ENCODE peak calls at places on chromosome 5, in four cellular contexts. One of them, this sample, is unnamed.
A peak's percentile ranks its signal among the peaks of the same experiment; 100 is the strongest.

GRCh38 chr5:134553816-134554215 is 28.3 kb downstream of the JADE2 start:
- DNase-seq in esophagus squamous epithelium: no peak
- DNase-seq in Peyer's patch: no peak
- DNase-seq in breast epithelium: no peak
- DNase-seq in this sample: no peak

GRCh38 chr5:53453898-53454837 is 26.3 kb upstream of the FST start:
- DNase-seq in esophagus squamous epithelium: no peak
- DNase-seq in Peyer's patch: no peak
- DNase-seq in breast epithelium: no peak
- DNase-seq in this sample: no peak

GRCh38 chr5:150374651-150375050 is 17.2 kb downstream of the TCOF1 start:
- DNase-seq in esophagus squamous epithelium: no peak
- DNase-seq in Peyer's patch: no peak
- DNase-seq in breast epithelium: no peak
- DNase-seq in this sample: no peak

GRCh38 chr5:92308679-92309078 is 925.6 kb upstream of the ARRDC3 start:
- DNase-seq in esophagus squamous epithelium: no peak
- DNase-seq in Peyer's patch: no peak
- DNase-seq in breast epithelium: no peak
- DNase-seq in this sample: no peak

GRCh38 chr5:56480305-56481146 is 247.4 kb upstream of the ANKRD55 start:
- DNase-seq in esophagus squamous epithelium: no peak
- DNase-seq in Peyer's patch: peak; percentile 61
- DNase-seq in breast epithelium: peak; percentile 52
- DNase-seq in this sample: peak; percentile 48

GRCh38 chr5:163976691-163977090 is 471.3 kb downstream of the MAT2B start:
- DNase-seq in esophagus squamous epithelium: no peak
- DNase-seq in Peyer's patch: no peak
- DNase-seq in breast epithelium: no peak
- DNase-seq in this sample: no peak

GRCh38 chr5:160119905-160120266 is 636 bp upstream of the PWWP2A start:
- DNase-seq in esophagus squamous epithelium: no peak
- DNase-seq in Peyer's patch: no peak
- DNase-seq in breast epithelium: no peak
- DNase-seq in this sample: no peak

GRCh38 chr5:56588636-56589485 is 226.5 kb upstream of the MAP3K1 start:
- DNase-seq in esophagus squamous epithelium: peak; percentile 30
- DNase-seq in Peyer's patch: no peak
- DNase-seq in breast epithelium: no peak
- DNase-seq in this sample: peak; percentile 78

GRCh38 chr5:66198837-66199236 is 54.7 kb downstream of the SREK1 start:
- DNase-seq in esophagus squamous epithelium: no peak
- DNase-seq in Peyer's patch: no peak
- DNase-seq in breast epithelium: no peak
- DNase-seq in this sample: no peak

GRCh38 chr5:159337291-159337974 is 7.1 kb upstream of the IL12B start:
- DNase-seq in esophagus squamous epithelium: no peak
- DNase-seq in Peyer's patch: no peak
- DNase-seq in breast epithelium: no peak
- DNase-seq in this sample: no peak

GRCh38 chr5:145025775-145026174 is 809.4 kb downstream of the PRELID2 start:
- DNase-seq in esophagus squamous epithelium: no peak
- DNase-seq in Peyer's patch: no peak
- DNase-seq in breast epithelium: no peak
- DNase-seq in this sample: no peak

GRCh38 chr5:155883966-155884555 is 442.9 kb upstream of the SGCD start:
- DNase-seq in esophagus squamous epithelium: no peak
- DNase-seq in Peyer's patch: no peak
- DNase-seq in breast epithelium: no peak
- DNase-seq in this sample: no peak

GRCh38 chr5:68862560-68862959 is 231.3 kb upstream of the SLC30A5 start:
- DNase-seq in esophagus squamous epithelium: no peak
- DNase-seq in Peyer's patch: no peak
- DNase-seq in breast epithelium: no peak
- DNase-seq in this sample: no peak

GRCh38 chr5:94243612-94244011 is 374.8 kb downstream of the KIAA0825 start:
- DNase-seq in esophagus squamous epithelium: no peak
- DNase-seq in Peyer's patch: no peak
- DNase-seq in breast epithelium: no peak
- DNase-seq in this sample: no peak

GRCh38 chr5:16411741-16412455 is 53.7 kb downstream of the ZNF622 start:
- DNase-seq in esophagus squamous epithelium: no peak
- DNase-seq in Peyer's patch: no peak
- DNase-seq in breast epithelium: no peak
- DNase-seq in this sample: peak; percentile 36

GRCh38 chr5:143413964-143414669 is 10.6 kb upstream of the NR3C1 start:
- DNase-seq in esophagus squamous epithelium: no peak
- DNase-seq in Peyer's patch: no peak
- DNase-seq in breast epithelium: no peak
- DNase-seq in this sample: no peak

GRCh38 chr5:180862645-180863044 is 1.6 kb upstream of the ZFP62 start:
- DNase-seq in esophagus squamous epithelium: no peak
- DNase-seq in Peyer's patch: no peak
- DNase-seq in breast epithelium: no peak
- DNase-seq in this sample: no peak

GRCh38 chr5:163478126-163478981 is 17.9 kb downstream of the HMMR start:
- DNase-seq in esophagus squamous epithelium: no peak
- DNase-seq in Peyer's patch: no peak
- DNase-seq in breast epithelium: no peak
- DNase-seq in this sample: no peak

GRCh38 chr5:177524941-177525655 is 8.3 kb upstream of the DDX41 start:
- DNase-seq in esophagus squamous epithelium: no peak
- DNase-seq in Peyer's patch: no peak
- DNase-seq in breast epithelium: no peak
- DNase-seq in this sample: no peak

GRCh38 chr5:158991391-158991790 is 108.3 kb downstream of the EBF1 start:
- DNase-seq in esophagus squamous epithelium: no peak
- DNase-seq in Peyer's patch: no peak
- DNase-seq in breast epithelium: no peak
- DNase-seq in this sample: no peak

GRCh38 chr5:81904861-81905260 is 67.0 kb upstream of the ATG10 start:
- DNase-seq in esophagus squamous epithelium: no peak
- DNase-seq in Peyer's patch: no peak
- DNase-seq in breast epithelium: no peak
- DNase-seq in this sample: no peak

GRCh38 chr5:36759117-36759516 is 117.5 kb upstream of the NIPBL start:
- DNase-seq in esophagus squamous epithelium: no peak
- DNase-seq in Peyer's patch: no peak
- DNase-seq in breast epithelium: no peak
- DNase-seq in this sample: no peak

GRCh38 chr5:36751881-36752280 is 124.7 kb upstream of the NIPBL start:
- DNase-seq in esophagus squamous epithelium: no peak
- DNase-seq in Peyer's patch: no peak
- DNase-seq in breast epithelium: no peak
- DNase-seq in this sample: no peak

GRCh38 chr5:36756089-36756488 is 120.5 kb upstream of the NIPBL start:
- DNase-seq in esophagus squamous epithelium: no peak
- DNase-seq in Peyer's patch: no peak
- DNase-seq in breast epithelium: no peak
- DNase-seq in this sample: no peak

GRCh38 chr5:36755340-36755739 is 121.2 kb upstream of the NIPBL start:
- DNase-seq in esophagus squamous epithelium: no peak
- DNase-seq in Peyer's patch: no peak
- DNase-seq in breast epithelium: no peak
- DNase-seq in this sample: no peak

DNA sequence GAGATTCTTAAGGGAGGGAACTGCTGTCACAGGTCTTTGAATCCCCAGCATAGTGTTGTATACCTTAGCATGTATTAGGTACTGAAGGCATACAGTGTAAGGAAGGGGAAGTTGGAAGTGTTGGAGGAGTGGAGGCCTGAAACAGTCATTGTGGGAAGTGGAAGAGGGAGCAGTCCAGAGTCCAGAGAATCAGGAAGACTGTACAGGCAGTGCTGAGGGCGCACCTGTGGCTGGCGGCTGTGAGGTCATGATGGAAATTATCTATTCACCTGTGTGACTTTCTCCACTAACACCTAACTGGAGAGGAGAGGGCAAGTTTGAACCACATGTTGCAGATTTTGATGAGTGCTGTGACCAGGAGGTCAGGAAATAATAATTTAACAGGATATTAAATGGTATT is 119.7 kb upstream of the NIPBL start:
- DNase-seq in esophagus squamous epithelium: no peak
- DNase-seq in Peyer's patch: peak; percentile 70
- DNase-seq in breast epithelium: no peak
- DNase-seq in this sample: peak; percentile 61
- TF ChIP-seq POLR2A in esophagus squamous epithelium: no peak
- TF ChIP-seq POLR2A in Peyer's patch: no peak
- TF ChIP-seq POLR2A in breast epithelium: no peak
- TF ChIP-seq POLR2A in this sample: no peak

DNA sequence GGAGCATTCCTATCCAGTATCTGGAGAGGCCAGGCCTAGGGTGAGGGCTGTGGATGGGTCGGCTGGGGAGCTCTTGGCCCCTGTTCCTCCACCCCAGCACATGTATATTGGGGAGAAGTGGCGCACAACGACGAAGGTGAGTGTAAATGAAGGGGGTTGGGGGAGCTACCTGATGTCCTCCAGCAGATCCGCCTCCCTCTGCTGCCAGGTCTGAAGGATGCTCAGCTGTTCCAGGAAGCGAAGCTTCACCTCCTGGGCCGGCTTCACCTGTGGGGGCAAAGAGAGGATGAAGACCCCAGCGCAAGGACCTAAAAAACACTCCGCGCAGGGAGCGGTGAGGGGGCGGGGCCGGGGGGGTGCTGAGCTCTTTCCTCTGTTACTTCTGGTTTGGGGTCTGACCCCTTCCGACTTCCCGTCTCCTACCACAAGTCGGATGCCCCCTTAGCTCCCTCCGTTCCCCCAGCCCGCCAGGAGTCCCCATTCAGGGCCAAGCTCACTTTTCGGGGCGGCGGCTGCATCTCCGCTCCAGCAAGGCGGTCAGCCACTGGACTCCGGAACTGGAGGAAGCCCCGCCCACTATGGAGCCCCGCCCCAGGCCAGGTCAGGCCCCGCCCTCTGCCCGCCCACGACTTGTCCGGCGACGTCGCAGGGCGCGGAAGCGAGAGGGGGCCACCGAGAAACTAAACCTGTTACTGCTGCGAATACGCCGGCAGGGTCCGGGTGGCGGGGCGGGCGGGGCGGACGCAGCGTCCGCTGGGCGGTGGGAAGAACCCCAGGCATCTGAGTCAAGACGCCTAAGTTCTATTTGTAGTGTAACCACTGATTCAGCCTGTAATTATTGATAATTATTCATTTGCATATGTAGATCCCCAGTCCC is at the start of gene FCHSD1:
- DNase-seq in esophagus squamous epithelium: peak; percentile 43
- DNase-seq in Peyer's patch: peak; percentile 96
- DNase-seq in breast epithelium: peak; percentile 81
- DNase-seq in this sample: peak; percentile 94
- TF ChIP-seq POLR2A in esophagus squamous epithelium: peak; percentile 35
- TF ChIP-seq POLR2A in Peyer's patch: peak; percentile 51
- TF ChIP-seq POLR2A in breast epithelium: no peak
- TF ChIP-seq POLR2A in this sample: peak; percentile 36

DNA sequence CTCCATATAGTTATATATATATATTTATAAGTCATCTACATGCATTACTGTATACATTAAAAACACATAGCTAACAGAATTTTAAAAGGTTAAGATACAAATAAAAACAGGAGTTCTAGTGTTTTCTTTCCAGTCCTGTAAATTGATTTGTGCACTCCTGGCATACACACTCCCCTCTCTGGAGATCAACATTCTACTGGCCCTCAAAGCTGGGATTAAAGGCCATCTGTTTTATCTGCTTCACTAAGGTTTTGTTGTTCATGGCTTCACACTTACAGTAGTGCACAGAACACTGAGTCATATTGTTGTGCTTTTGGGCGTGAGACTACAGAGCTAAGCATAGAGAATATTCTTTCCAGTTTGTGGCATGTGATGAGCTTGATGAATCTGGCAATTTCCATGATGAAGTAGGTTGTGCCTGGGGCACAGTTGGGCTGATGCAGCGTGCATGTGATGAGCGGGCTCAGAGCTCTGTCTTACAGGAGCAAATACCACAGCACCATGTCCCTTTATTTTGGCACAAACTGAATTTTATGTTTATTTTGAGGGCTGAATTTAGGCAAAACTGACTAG is 98.2 kb downstream of the TAF11L14 start:
- DNase-seq in esophagus squamous epithelium: no peak
- DNase-seq in Peyer's patch: no peak
- DNase-seq in breast epithelium: no peak
- DNase-seq in this sample: no peak
- TF ChIP-seq POLR2A in esophagus squamous epithelium: no peak
- TF ChIP-seq POLR2A in Peyer's patch: no peak
- TF ChIP-seq POLR2A in breast epithelium: no peak
- TF ChIP-seq POLR2A in this sample: no peak

GRCh38 chr5:32172908-32173393 is 1.2 kb downstream of the GOLPH3 start:
- DNase-seq in esophagus squamous epithelium: no peak
- DNase-seq in Peyer's patch: no peak
- DNase-seq in breast epithelium: no peak
- DNase-seq in this sample: no peak

GRCh38 chr5:32170303-32171170 is 3.6 kb downstream of the GOLPH3 start:
- DNase-seq in esophagus squamous epithelium: no peak
- DNase-seq in Peyer's patch: no peak
- DNase-seq in breast epithelium: no peak
- DNase-seq in this sample: no peak

GRCh38 chr5:32168460-32169033 is 5.6 kb downstream of the GOLPH3 start:
- DNase-seq in esophagus squamous epithelium: no peak
- DNase-seq in Peyer's patch: no peak
- DNase-seq in breast epithelium: no peak
- DNase-seq in this sample: no peak

GRCh38 chr5:32174011-32174866 is at the start of gene GOLPH3:
- DNase-seq in esophagus squamous epithelium: peak; percentile 62
- DNase-seq in Peyer's patch: peak; percentile 96
- DNase-seq in breast epithelium: peak; percentile 91
- DNase-seq in this sample: peak; percentile 95

DNA sequence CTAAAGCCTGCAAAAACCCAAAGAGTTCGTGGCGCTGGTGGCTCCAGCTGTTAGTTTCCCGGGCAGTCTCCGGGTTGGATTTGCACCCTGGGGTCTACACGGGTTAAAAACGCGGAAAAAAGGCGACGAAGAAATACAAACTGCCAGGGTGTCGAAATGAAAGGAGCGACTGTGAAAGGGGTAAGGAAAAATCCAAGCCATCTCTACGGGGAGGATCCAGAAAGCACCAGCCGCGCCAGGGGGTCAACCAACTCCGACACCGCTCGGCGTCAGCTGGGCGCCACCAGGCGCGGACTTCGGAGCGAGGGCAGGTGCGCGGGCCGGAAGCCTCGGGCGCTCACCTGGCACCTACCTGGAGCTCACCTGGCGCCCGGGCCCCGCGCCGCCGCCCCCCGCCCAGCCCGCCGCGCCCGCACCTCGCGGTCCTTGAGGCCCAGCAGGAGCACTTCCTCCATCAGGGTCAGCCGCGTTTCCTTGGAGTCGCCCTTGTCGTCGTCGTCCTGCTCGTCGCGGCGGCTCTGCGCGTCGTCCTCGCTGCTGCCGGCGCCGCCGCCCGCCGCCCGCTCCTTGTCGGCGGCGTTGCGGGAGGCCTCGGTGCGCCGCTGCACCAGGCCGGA is 617 bp downstream of the GOLPH3 start:
- DNase-seq in esophagus squamous epithelium: no peak
- DNase-seq in Peyer's patch: peak; percentile 89
- DNase-seq in breast epithelium: peak; percentile 52
- DNase-seq in this sample: peak; percentile 76
- TF ChIP-seq POLR2A in esophagus squamous epithelium: no peak
- TF ChIP-seq POLR2A in Peyer's patch: peak; percentile 64
- TF ChIP-seq POLR2A in breast epithelium: no peak
- TF ChIP-seq POLR2A in this sample: peak; percentile 7

GRCh38 chr5:9924614-9925013 is 294.5 kb upstream of the TAS2R1 start:
- DNase-seq in esophagus squamous epithelium: no peak
- DNase-seq in Peyer's patch: no peak
- DNase-seq in breast epithelium: no peak
- DNase-seq in this sample: no peak
- TF ChIP-seq POLR2A in esophagus squamous epithelium: no peak
- TF ChIP-seq POLR2A in Peyer's patch: no peak
- TF ChIP-seq POLR2A in breast epithelium: no peak
- TF ChIP-seq POLR2A in this sample: no peak

This sample was measured in transverse colon.